ENCODE peak calls at places on chromosomes 16 and 17, in nine cellular contexts. G, D, P, C, U, B, I, Y and T are unnamed samples.

GRCh38 chr17:82014432-82014831 is 8.2 kb downstream of the CENPX start:
- DNase-seq in C (no peak), B (no peak), G (no peak), U (no peak), Y (no peak), P (no peak), D (no peak), I (no peak), T (no peak)

GRCh38 chr17:57940653-57941329 is 14.4 kb downstream of the CUEDC1 start:
- DNase-seq in P (no peak), G (no peak), Y (no peak), I (no peak), D (no peak), B (peak), U (no peak), C (no peak), T (no peak)

GRCh38 chr16:22388101-22388644 is 13.8 kb upstream of the CDR2 start:
- DNase-seq in G (peak), I (no peak), D (no peak), U (no peak), P (no peak), C (no peak), B (peak), Y (no peak), T (no peak)

GRCh38 chr17:46764709-46765401 is 53.6 kb downstream of the WNT3 start:
- DNase-seq in G (peak), U (no peak), C (no peak), D (no peak), I (no peak), B (peak), P (peak), Y (no peak), T (no peak)

GRCh38 chr16:30434852-30435251 is 5.0 kb upstream of the DCTPP1 start:
- DNase-seq in Y (no peak), U (no peak), B (no peak), P (no peak), D (no peak), G (no peak), I (no peak), C (no peak), T (no peak)

GRCh38 chr17:20613905-20614304 is 34.4 kb downstream of the CDRT15L2 start:
- DNase-seq in P (no peak), I (no peak), D (no peak), Y (no peak), U (no peak), G (no peak), C (no peak), B (no peak), T (no peak)

GRCh38 chr17:72614871-72615626 is 477.4 kb downstream of the SLC39A11 start:
- DNase-seq in C (no peak), Y (peak), I (peak), D (peak), G (peak), P (peak), U (peak), B (peak), T (no peak)

GRCh38 chr17:31687505-31688126 is 171.4 kb downstream of the COPRS start:
- DNase-seq in P (peak), Y (no peak), G (no peak), U (no peak), C (no peak), I (no peak), B (peak), D (no peak), T (no peak)

GRCh38 chr17:1035546-1036170 is 38.7 kb downstream of the TIMM22 start:
- DNase-seq in U (no peak), B (no peak), I (no peak), D (no peak), C (no peak), Y (no peak), P (no peak), G (no peak), T (no peak)

GRCh38 chr17:40345161-40346034 is 19.1 kb downstream of the GJD3 start:
- DNase-seq in B (peak), Y (peak), C (no peak), U (peak), I (no peak), D (peak), P (peak), G (peak), T (no peak)

GRCh38 chr17:10649031-10649430 is 8.1 kb downstream of the MYH3 start:
- DNase-seq in C (no peak), Y (no peak), G (peak), I (no peak), D (no peak), B (no peak), U (no peak), P (no peak), T (no peak)

GRCh38 chr16:81035975-81036750 is 521 bp downstream of the ATMIN start:
- DNase-seq in D (peak), U (peak), C (no peak), I (no peak), Y (peak), P (peak), G (peak), B (peak), T (peak)

GRCh38 chr17:45052052-45052772 is 780 bp upstream of the DCAKD start:
- DNase-seq in I (no peak), B (peak), C (no peak), G (no peak), D (peak), P (peak), Y (peak), U (peak), T (peak)

GRCh38 chr17:34366051-34366450 is 3.0 kb upstream of the CCL1 start:
- DNase-seq in Y (no peak), I (no peak), G (no peak), U (no peak), B (no peak), C (no peak), D (no peak), P (no peak), T (peak)

GRCh38 chr16:82888616-82889015 is 261.8 kb downstream of the CDH13 start:
- DNase-seq in G (peak), P (no peak), B (no peak), Y (no peak), D (no peak), C (no peak), I (no peak), U (peak), T (no peak)

GRCh38 chr16:31916056-31916488 is 42.5 kb downstream of the ZNF267 start:
- DNase-seq in I (no peak), C (no peak), U (no peak), B (no peak), Y (no peak), P (peak), D (peak), G (no peak), T (no peak)

GRCh38 chr16:52861614-52862022 is 191.1 kb downstream of the CHD9NB start:
- DNase-seq in U (peak), C (no peak), D (peak), Y (peak), G (no peak), I (peak), P (peak), B (peak), T (no peak)

GRCh38 chr17:10668771-10669170 is 11.7 kb upstream of the MYH3 start:
- DNase-seq in I (no peak), Y (no peak), U (peak), G (peak), P (no peak), C (no peak), D (peak), B (peak), T (no peak)

GRCh38 chr17:77861981-77862645 is 96.4 kb upstream of the TNRC6C start:
- DNase-seq in P (no peak), G (no peak), C (no peak), Y (no peak), I (no peak), U (no peak), D (no peak), B (no peak), T (no peak)

GRCh38 chr16:53257001-53257400 is 177.3 kb upstream of the RBL2 start:
- DNase-seq in B (peak), U (no peak), G (peak), C (no peak), P (peak), D (no peak), Y (no peak), I (no peak), T (no peak)

GRCh38 chr16:85335584-85336492 is 223.6 kb upstream of the CIBAR2 start:
- DNase-seq in C (no peak), P (no peak), Y (no peak), D (peak), B (peak), U (peak), I (no peak), G (peak), T (no peak)

GRCh38 chr17:81923302-81924260 is 4.0 kb downstream of the MAFG start:
- DNase-seq in G (peak), C (no peak), U (peak), P (peak), D (peak), Y (peak), I (peak), B (peak), T (peak)

GRCh38 chr17:44988256-44988942 is 20.3 kb upstream of the C1QL1 start:
- DNase-seq in Y (peak), G (no peak), U (no peak), I (no peak), D (no peak), B (no peak), P (peak), C (no peak), T (no peak)

GRCh38 chr17:58215685-58216084 is 3.4 kb downstream of the MKS1 start:
- DNase-seq in Y (no peak), G (no peak), B (peak), C (no peak), P (peak), D (peak), U (no peak), I (no peak), T (no peak)

GRCh38 chr17:1008008-1008761 is 11.3 kb downstream of the TIMM22 start:
- DNase-seq in B (no peak), Y (no peak), D (no peak), G (no peak), I (no peak), P (no peak), U (no peak), C (no peak), T (no peak)

GRCh38 chr16:8622315-8622656 is 788 bp downstream of the METTL22 start:
- DNase-seq in U (no peak), G (no peak), D (no peak), B (no peak), C (no peak), I (no peak), P (no peak), Y (no peak), T (peak)

GRCh38 chr17:9284884-9285283 is 263.6 kb downstream of the NTN1 start:
- DNase-seq in D (no peak), C (no peak), U (no peak), Y (no peak), G (no peak), B (no peak), P (no peak), I (no peak), T (no peak)

GRCh38 chr17:77319211-77320031 is 178.7 kb downstream of the SEC14L1 start:
- DNase-seq in P (peak), U (peak), B (peak), C (peak), G (peak), I (peak), D (peak), Y (peak), T (peak)

GRCh38 chr17:40445769-40446468 is 2.7 kb downstream of the IGFBP4 start:
- DNase-seq in B (no peak), D (peak), P (peak), C (no peak), I (no peak), G (peak), U (no peak), Y (no peak), T (no peak)

GRCh38 chr16:80058236-80058635 is 457.7 kb upstream of the MAF start:
- DNase-seq in D (no peak), G (no peak), C (no peak), Y (no peak), B (no peak), U (peak), P (no peak), I (no peak), T (no peak)

GRCh38 chr17:72184805-72185204 is 64.0 kb downstream of the SOX9 start:
- DNase-seq in C (no peak), I (no peak), B (no peak), Y (no peak), G (peak), U (no peak), D (no peak), P (no peak), T (no peak)

GRCh38 chr16:88651276-88651988 is 579 bp upstream of the CYBA start:
- DNase-seq in I (peak), Y (peak), P (peak), G (no peak), D (peak), U (peak), C (no peak), B (no peak), T (peak)

GRCh38 chr17:66978514-66979061 is 14.1 kb downstream of the CACNG4 start:
- DNase-seq in I (no peak), B (no peak), U (no peak), Y (no peak), P (no peak), D (no peak), C (no peak), G (no peak), T (no peak)

GRCh38 chr16:12295395-12295794 is 318.9 kb downstream of the SNX29 start:
- DNase-seq in G (no peak), I (no peak), B (no peak), P (no peak), U (no peak), Y (no peak), D (no peak), C (no peak), T (no peak)

GRCh38 chr16:19883296-19883951 is 1.2 kb downstream of the GPRC5B start:
- DNase-seq in Y (peak), C (no peak), G (peak), B (no peak), I (no peak), D (no peak), U (peak), P (peak), T (no peak)

GRCh38 chr17:41962768-41963434 is 3.7 kb upstream of the CNP start:
- DNase-seq in C (no peak), G (peak), D (peak), B (peak), I (peak), Y (peak), P (peak), U (peak), T (peak)

GRCh38 chr16:23269248-23270091 is 32.6 kb upstream of the SCNN1B start:
- DNase-seq in B (no peak), U (no peak), I (peak), C (no peak), G (no peak), D (peak), Y (no peak), P (peak), T (no peak)

DNA sequence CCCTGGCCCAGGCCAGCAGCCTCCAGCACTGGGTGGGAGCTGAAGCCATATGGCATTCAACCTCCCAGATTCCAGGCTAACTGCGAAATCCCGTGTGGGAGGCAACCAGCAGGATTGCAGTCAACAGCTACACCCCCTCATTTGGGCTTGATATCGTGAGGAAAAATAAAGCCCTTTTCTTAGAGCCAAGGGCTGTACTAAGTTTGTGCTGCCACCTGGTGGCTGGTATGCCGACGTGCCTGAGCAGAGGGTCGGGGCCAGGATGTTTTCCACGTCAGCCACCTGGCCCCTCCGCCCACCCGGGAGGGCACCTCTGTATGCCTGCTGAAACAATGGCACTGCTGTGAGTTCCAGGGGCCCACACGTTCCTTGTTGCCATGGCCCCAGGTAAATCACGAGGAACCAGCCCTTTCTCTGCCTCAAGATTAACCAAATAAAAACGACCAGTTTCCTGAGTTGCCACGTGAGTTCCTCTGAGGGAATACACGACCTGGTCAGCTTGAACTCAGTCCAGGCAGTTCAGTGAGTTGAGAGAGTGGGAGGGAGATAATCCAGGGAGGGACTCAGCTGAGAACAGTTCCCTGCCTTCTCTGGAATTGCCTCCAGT is 9.0 kb downstream of the TMEM98 start:
- DNase-seq in U (peak), Y (peak), D (peak), G (peak), C (no peak), I (peak), P (peak), B (peak), T (peak)
- H3K4me2 ChIP-seq in U (no peak), Y (peak), D (no peak), G (no peak), C (peak), I (peak), P (no peak), B (peak), T (peak)

DNA sequence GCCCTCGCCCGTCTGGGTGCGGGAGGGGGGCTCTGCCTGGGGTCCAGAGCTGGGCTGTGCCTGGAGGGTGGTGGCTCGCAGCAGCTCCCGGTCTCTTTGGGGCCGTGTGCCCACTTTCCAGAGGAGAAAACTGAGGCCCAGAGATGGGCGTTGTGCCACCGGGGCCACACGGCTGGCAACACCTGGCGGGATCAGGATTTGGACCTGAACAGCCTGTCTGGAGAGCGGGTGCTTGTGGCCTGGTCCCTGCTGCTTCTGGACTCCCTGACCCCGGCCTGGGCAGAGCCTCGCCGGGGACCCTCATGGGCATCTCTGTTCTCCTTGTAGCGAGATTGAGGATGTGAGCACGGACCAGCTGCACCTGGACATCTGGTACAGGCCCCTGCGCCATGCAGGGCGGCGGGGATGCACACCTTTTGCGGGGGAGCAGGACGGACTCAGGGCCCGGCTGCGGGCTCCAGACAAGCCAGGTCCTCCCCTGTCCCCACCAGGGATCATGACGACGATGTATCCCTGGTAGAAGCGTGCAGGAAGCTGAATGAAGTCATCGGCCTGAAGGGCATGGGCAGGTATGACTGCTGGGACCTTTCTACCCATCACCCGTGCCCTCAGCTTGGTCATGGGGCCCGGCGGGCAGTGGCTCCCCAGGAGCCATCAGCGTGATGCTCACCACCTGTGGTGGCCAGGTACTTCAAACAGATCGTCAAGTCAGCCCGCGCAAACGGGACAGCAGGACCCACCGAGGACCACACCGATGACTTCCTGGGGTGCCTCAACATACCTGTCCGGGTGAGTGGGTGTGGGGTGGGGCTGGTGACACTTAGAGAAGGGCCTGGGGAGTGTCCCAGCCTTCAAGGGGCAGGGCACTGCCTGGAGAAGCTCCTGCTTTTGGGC is 8.3 kb downstream of the BAIAP3 start:
- DNase-seq in B (no peak), D (no peak), G (no peak), P (no peak), C (no peak), Y (no peak), U (no peak), I (no peak), T (no peak)
- H3K4me2 ChIP-seq in B (peak), D (peak), G (no peak), P (no peak), C (no peak), Y (no peak), U (no peak), I (peak), T (peak)

GRCh38 chr16:87305505-87306391 is 11.4 kb downstream of the C16orf95 start:
- DNase-seq in D (no peak), Y (peak), G (no peak), U (peak), B (no peak), P (peak), I (no peak), C (no peak), T (no peak)

GRCh38 chr16:87298857-87299465 is 18.2 kb downstream of the C16orf95 start:
- DNase-seq in D (no peak), C (no peak), I (no peak), P (no peak), B (no peak), U (no peak), G (no peak), Y (no peak), T (no peak)

GRCh38 chr16:87303962-87304521 is 13.2 kb downstream of the C16orf95 start:
- DNase-seq in I (no peak), U (no peak), B (no peak), Y (no peak), P (no peak), D (no peak), G (no peak), C (no peak), T (no peak)

GRCh38 chr16:87304951-87305350 is 12.2 kb downstream of the C16orf95 start:
- DNase-seq in P (no peak), G (no peak), Y (no peak), B (no peak), I (no peak), U (no peak), C (no peak), D (no peak), T (no peak)

GRCh38 chr16:87303431-87303930 is 13.7 kb downstream of the C16orf95 start:
- DNase-seq in B (peak), D (no peak), I (no peak), C (no peak), G (peak), P (no peak), U (no peak), Y (no peak), T (no peak)
- H3K4me2 ChIP-seq in B (no peak), D (no peak), I (no peak), C (peak), G (no peak), P (no peak), U (no peak), Y (no peak), T (no peak)

GRCh38 chr17:48843172-48843900 is 12.5 kb downstream of the CALCOCO2 start:
- DNase-seq in G (peak), D (no peak), I (no peak), U (no peak), P (no peak), Y (no peak), C (no peak), B (no peak), T (no peak)

GRCh38 chr17:48840441-48840840 is 9.6 kb downstream of the CALCOCO2 start:
- DNase-seq in P (no peak), C (no peak), I (no peak), B (no peak), U (no peak), D (no peak), Y (peak), G (no peak), T (no peak)

GRCh38 chr17:48835971-48836370 is 5.1 kb downstream of the CALCOCO2 start:
- DNase-seq in C (no peak), D (no peak), U (no peak), B (peak), I (no peak), Y (no peak), G (no peak), P (no peak), T (peak)

GRCh38 chr17:48842746-48843145 is 11.9 kb downstream of the CALCOCO2 start:
- DNase-seq in C (no peak), B (no peak), U (no peak), I (no peak), G (peak), P (no peak), D (no peak), Y (no peak), T (no peak)

DNA sequence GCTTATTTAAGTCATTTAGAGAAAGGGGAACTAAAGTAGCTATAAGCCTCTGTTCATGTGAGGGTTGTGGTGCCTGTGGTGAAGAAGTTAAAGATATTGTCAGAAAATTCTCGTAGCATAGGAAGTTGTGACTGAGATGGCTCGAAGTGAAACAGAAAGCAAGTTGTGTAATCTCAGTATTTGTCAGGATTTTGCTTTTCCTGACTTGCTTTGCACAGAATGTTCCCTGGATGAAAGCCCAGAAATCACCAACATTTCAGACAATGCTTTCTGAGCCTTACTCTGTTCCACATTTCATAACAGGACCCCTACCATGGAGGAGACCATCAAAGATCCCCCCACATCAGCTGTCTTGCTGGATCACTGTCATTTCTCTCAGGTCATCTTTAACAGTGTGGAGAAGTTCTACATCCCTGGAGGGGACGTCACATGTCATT is 10.6 kb downstream of the CALCOCO2 start:
- DNase-seq in I (no peak), C (no peak), U (no peak), P (no peak), B (no peak), Y (no peak), D (no peak), G (peak), T (peak)
- H3K4me2 ChIP-seq in I (no peak), C (peak), U (peak), P (no peak), B (no peak), Y (no peak), D (peak), G (peak), T (peak)

GRCh38 chr16:48011466-48011865 is 144.3 kb downstream of the ABCC12 start:
- DNase-seq in P (no peak), B (no peak), C (no peak), D (no peak), Y (no peak), G (no peak), I (no peak), U (no peak), T (no peak)
- H3K4me2 ChIP-seq in P (no peak), B (no peak), C (no peak), D (no peak), Y (no peak), G (no peak), I (no peak), U (no peak), T (no peak)